ENCODE peak calls at places on chromosome 14, in ten cellular contexts. N is stimulated activated CD4-positive, alpha-beta T cell treated with anti-CD3 and anti-CD28 coated beads, TNF-alpha, amount 100 ng/mL, for 24 hours; S is NCI-H774; B is stimulated activated CD8-positive, alpha-beta memory T cell treated with anti-CD3 and anti-CD28 coated beads, Interleukin-15, amount 100 ng/mL, for 1 hour; U is activated CD4-positive, CD25-positive, alpha-beta regulatory T cell; H is neural crest cell; G is NCI-H2029; R is fibroblast of gingiva; L is heart left ventricle; K is amygdala. P is an unnamed sample.
A peak's percentile ranks its signal among the peaks of the same experiment; 100 is the strongest.

GRCh38 chr14:68234101-68234905 is 414.7 kb downstream of the RAD51B start:
- DNase-seq in N (no peak), S (no peak), B (no peak), U (no peak), H (no peak), G (no peak), R (no peak), L (no peak), K (no peak), P (no peak)

GRCh38 chr14:59360923-59361794 is 104.0 kb downstream of the GPR135 start:
- DNase-seq in N (no peak), S (peak; percentile 57), B (no peak), U (no peak), H (no peak), G (peak; percentile 99), R (peak; percentile 26), L (peak; percentile 86), K (peak; percentile 35), P (peak; percentile 49)

GRCh38 chr14:103657466-103657865 is 28.5 kb downstream of the KLC1 start:
- DNase-seq in N (no peak), S (no peak), B (no peak), U (no peak), H (no peak), G (no peak), R (peak; percentile 76), L (no peak), K (no peak), P (no peak)

GRCh38 chr14:72545411-72546311 is 348.2 kb downstream of the DPF3 start:
- DNase-seq in N (no peak), S (no peak), B (no peak), U (no peak), H (no peak), G (no peak), R (no peak), L (no peak), K (no peak), P (no peak)

GRCh38 chr14:102206901-102207300 is 67.2 kb downstream of the WDR20 start:
- DNase-seq in N (no peak), S (no peak), B (no peak), U (no peak), H (no peak), G (no peak), R (no peak), L (no peak), K (no peak), P (no peak)

GRCh38 chr14:37469650-37470049 is 125.4 kb downstream of the FOXA1 start:
- DNase-seq in N (no peak), S (no peak), B (no peak), U (no peak), H (no peak), G (no peak), R (no peak), L (no peak), K (no peak), P (no peak)

GRCh38 chr14:68427550-68427890 is 365.3 kb downstream of the ZFP36L1 start:
- DNase-seq in N (no peak), S (no peak), B (no peak), U (no peak), H (no peak), G (no peak), R (no peak), L (no peak), K (no peak), P (no peak)

GRCh38 chr14:63039800-63040380 is 5.4 kb downstream of the KCNH5 start:
- DNase-seq in N (no peak), S (no peak), B (no peak), U (no peak), H (no peak), G (no peak), R (no peak), L (no peak), K (no peak), P (no peak)

GRCh38 chr14:63276492-63277342 is 42.0 kb downstream of the GPHB5 start:
- DNase-seq in N (no peak), S (no peak), B (no peak), U (no peak), H (no peak), G (peak; percentile 17), R (peak; percentile 26), L (no peak), K (no peak), P (no peak)

GRCh38 chr14:62307844-62308243 is 545.6 kb downstream of the SNAPC1 start:
- DNase-seq in N (no peak), S (no peak), B (no peak), U (no peak), H (no peak), G (no peak), R (no peak), L (no peak), K (no peak), P (no peak)

P was measured in posterior cingulate gyrus.